ENCODE peak calls at places on chromosomes 6 and 20, in six cellular contexts. One of them, this sample, is unnamed.

GRCh38 chr6:31070711-31071197 is 41.6 kb downstream of the C6orf15 start:
- DNase-seq in effector memory CD4-positive, alpha-beta T cell: no peak
- DNase-seq in transverse colon: no peak
- DNase-seq in HL-60: no peak
- DNase-seq in lower lobe of right lung: no peak
- DNase-seq in right lobe of liver: no peak
- DNase-seq in this sample: no peak

GRCh38 chr6:83474309-83474708 is 38.0 kb upstream of the PRSS35 start:
- DNase-seq in effector memory CD4-positive, alpha-beta T cell: no peak
- DNase-seq in transverse colon: peak; percentile 11
- DNase-seq in HL-60: no peak
- DNase-seq in lower lobe of right lung: no peak
- DNase-seq in right lobe of liver: peak; percentile 38
- DNase-seq in this sample: no peak

GRCh38 chr6:22036267-22036666 is 260.6 kb downstream of the PRL start:
- DNase-seq in effector memory CD4-positive, alpha-beta T cell: no peak
- DNase-seq in transverse colon: no peak
- DNase-seq in HL-60: no peak
- DNase-seq in lower lobe of right lung: no peak
- DNase-seq in right lobe of liver: no peak
- DNase-seq in this sample: no peak

GRCh38 chr6:43297644-43298564 is at the start of gene SLC22A7:
- DNase-seq in effector memory CD4-positive, alpha-beta T cell: no peak
- DNase-seq in transverse colon: no peak
- DNase-seq in HL-60: no peak
- DNase-seq in lower lobe of right lung: no peak
- DNase-seq in right lobe of liver: peak; percentile 91
- DNase-seq in this sample: no peak

GRCh38 chr6:43924222-43924702 is 154.3 kb downstream of the VEGFA start:
- DNase-seq in effector memory CD4-positive, alpha-beta T cell: peak; percentile 3
- DNase-seq in transverse colon: no peak
- DNase-seq in HL-60: peak; percentile 64
- DNase-seq in lower lobe of right lung: peak; percentile 56
- DNase-seq in right lobe of liver: peak; percentile 65
- DNase-seq in this sample: peak; percentile 40

GRCh38 chr6:75794351-75794846 is 45.4 kb downstream of the MYO6 start:
- DNase-seq in effector memory CD4-positive, alpha-beta T cell: no peak
- DNase-seq in transverse colon: no peak
- DNase-seq in HL-60: no peak
- DNase-seq in lower lobe of right lung: no peak
- DNase-seq in right lobe of liver: no peak
- DNase-seq in this sample: no peak

GRCh38 chr6:15026832-15027231 is 219.0 kb upstream of the JARID2 start:
- DNase-seq in effector memory CD4-positive, alpha-beta T cell: no peak
- DNase-seq in transverse colon: no peak
- DNase-seq in HL-60: no peak
- DNase-seq in lower lobe of right lung: no peak
- DNase-seq in right lobe of liver: peak; percentile 34
- DNase-seq in this sample: no peak

GRCh38 chr20:53142651-53143177 is 170.6 kb downstream of the TSHZ2 start:
- DNase-seq in effector memory CD4-positive, alpha-beta T cell: no peak
- DNase-seq in transverse colon: no peak
- DNase-seq in HL-60: no peak
- DNase-seq in lower lobe of right lung: no peak
- DNase-seq in right lobe of liver: no peak
- DNase-seq in this sample: no peak

GRCh38 chr6:45959534-45960195 is 56.0 kb downstream of the CLIC5 start:
- DNase-seq in effector memory CD4-positive, alpha-beta T cell: no peak
- DNase-seq in transverse colon: no peak
- DNase-seq in HL-60: no peak
- DNase-seq in lower lobe of right lung: no peak
- DNase-seq in right lobe of liver: no peak
- DNase-seq in this sample: no peak

GRCh38 chr6:42970859-42971612 is 7.9 kb downstream of the PEX6 start:
- DNase-seq in effector memory CD4-positive, alpha-beta T cell: no peak
- DNase-seq in transverse colon: no peak
- DNase-seq in HL-60: no peak
- DNase-seq in lower lobe of right lung: no peak
- DNase-seq in right lobe of liver: no peak
- DNase-seq in this sample: no peak

GRCh38 chr20:10315138-10315537 is 96.5 kb downstream of the SNAP25 start:
- DNase-seq in effector memory CD4-positive, alpha-beta T cell: no peak
- DNase-seq in transverse colon: no peak
- DNase-seq in HL-60: no peak
- DNase-seq in lower lobe of right lung: no peak
- DNase-seq in right lobe of liver: no peak
- DNase-seq in this sample: no peak

GRCh38 chr6:38191418-38191817 is 371.9 kb downstream of the ZFAND3 start:
- DNase-seq in effector memory CD4-positive, alpha-beta T cell: no peak
- DNase-seq in transverse colon: no peak
- DNase-seq in HL-60: no peak
- DNase-seq in lower lobe of right lung: no peak
- DNase-seq in right lobe of liver: no peak
- DNase-seq in this sample: no peak

GRCh38 chr20:4666001-4666470 is 55.7 kb upstream of the PRND start:
- DNase-seq in effector memory CD4-positive, alpha-beta T cell: peak; percentile 49
- DNase-seq in transverse colon: peak; percentile 23
- DNase-seq in HL-60: peak; percentile 51
- DNase-seq in lower lobe of right lung: no peak
- DNase-seq in right lobe of liver: no peak
- DNase-seq in this sample: peak; percentile 55

GRCh38 chr6:136037885-136038460 is 186.5 kb downstream of the PDE7B start:
- DNase-seq in effector memory CD4-positive, alpha-beta T cell: no peak
- DNase-seq in transverse colon: no peak
- DNase-seq in HL-60: no peak
- DNase-seq in lower lobe of right lung: no peak
- DNase-seq in right lobe of liver: no peak
- DNase-seq in this sample: no peak

GRCh38 chr6:150004783-150005717 is 20.3 kb downstream of the RAET1L start:
- DNase-seq in effector memory CD4-positive, alpha-beta T cell: peak; percentile 90
- DNase-seq in transverse colon: peak; percentile 95
- DNase-seq in HL-60: peak; percentile 36
- DNase-seq in lower lobe of right lung: peak; percentile 94
- DNase-seq in right lobe of liver: peak; percentile 96
- DNase-seq in this sample: peak; percentile 85

GRCh38 chr20:50101281-50101680 is 11.7 kb downstream of the UBE2V1 start:
- DNase-seq in effector memory CD4-positive, alpha-beta T cell: no peak
- DNase-seq in transverse colon: no peak
- DNase-seq in HL-60: no peak
- DNase-seq in lower lobe of right lung: no peak
- DNase-seq in right lobe of liver: no peak
- DNase-seq in this sample: no peak

GRCh38 chr20:10376271-10377075 is 57.5 kb downstream of the MKKS start:
- DNase-seq in effector memory CD4-positive, alpha-beta T cell: no peak
- DNase-seq in transverse colon: no peak
- DNase-seq in HL-60: no peak
- DNase-seq in lower lobe of right lung: no peak
- DNase-seq in right lobe of liver: no peak
- DNase-seq in this sample: no peak

GRCh38 chr6:157514659-157515496 is 133.9 kb downstream of the ZDHHC14 start:
- DNase-seq in effector memory CD4-positive, alpha-beta T cell: no peak
- DNase-seq in transverse colon: no peak
- DNase-seq in HL-60: peak; percentile 60
- DNase-seq in lower lobe of right lung: no peak
- DNase-seq in right lobe of liver: peak; percentile 48
- DNase-seq in this sample: no peak

GRCh38 chr6:108690326-108691000 is 129.7 kb downstream of the FOXO3 start:
- DNase-seq in effector memory CD4-positive, alpha-beta T cell: no peak
- DNase-seq in transverse colon: no peak
- DNase-seq in HL-60: no peak
- DNase-seq in lower lobe of right lung: no peak
- DNase-seq in right lobe of liver: no peak
- DNase-seq in this sample: no peak

GRCh38 chr6:43265564-43265963 is 22.3 kb downstream of the TTBK1 start:
- DNase-seq in effector memory CD4-positive, alpha-beta T cell: no peak
- DNase-seq in transverse colon: no peak
- DNase-seq in HL-60: no peak
- DNase-seq in lower lobe of right lung: no peak
- DNase-seq in right lobe of liver: no peak
- DNase-seq in this sample: no peak

GRCh38 chr6:133166706-133167105 is 74.5 kb upstream of the EYA4 start:
- DNase-seq in effector memory CD4-positive, alpha-beta T cell: no peak
- DNase-seq in transverse colon: no peak
- DNase-seq in HL-60: no peak
- DNase-seq in lower lobe of right lung: no peak
- DNase-seq in right lobe of liver: no peak
- DNase-seq in this sample: no peak

GRCh38 chr6:38322123-38322522 is 317.6 kb downstream of the BTBD9 start:
- DNase-seq in effector memory CD4-positive, alpha-beta T cell: no peak
- DNase-seq in transverse colon: no peak
- DNase-seq in HL-60: no peak
- DNase-seq in lower lobe of right lung: no peak
- DNase-seq in right lobe of liver: no peak
- DNase-seq in this sample: no peak

GRCh38 chr20:48597521-48598302 is 230.1 kb downstream of the PREX1 start:
- DNase-seq in effector memory CD4-positive, alpha-beta T cell: no peak
- DNase-seq in transverse colon: peak; percentile 12
- DNase-seq in HL-60: no peak
- DNase-seq in lower lobe of right lung: peak; percentile 27
- DNase-seq in right lobe of liver: no peak
- DNase-seq in this sample: no peak

GRCh38 chr6:168163096-168163731 is 84.2 kb upstream of the FRMD1 start:
- DNase-seq in effector memory CD4-positive, alpha-beta T cell: no peak
- DNase-seq in transverse colon: peak; percentile 48
- DNase-seq in HL-60: no peak
- DNase-seq in lower lobe of right lung: no peak
- DNase-seq in right lobe of liver: peak; percentile 64
- DNase-seq in this sample: no peak

GRCh38 chr6:32483968-32484613 is 44.4 kb downstream of the HLA-DRA start:
- DNase-seq in effector memory CD4-positive, alpha-beta T cell: no peak
- DNase-seq in transverse colon: no peak
- DNase-seq in HL-60: no peak
- DNase-seq in lower lobe of right lung: peak; percentile 34
- DNase-seq in right lobe of liver: no peak
- DNase-seq in this sample: no peak

GRCh38 chr20:41592516-41593192 is 25.5 kb downstream of the CHD6 start:
- DNase-seq in effector memory CD4-positive, alpha-beta T cell: no peak
- DNase-seq in transverse colon: no peak
- DNase-seq in HL-60: no peak
- DNase-seq in lower lobe of right lung: no peak
- DNase-seq in right lobe of liver: no peak
- DNase-seq in this sample: no peak

GRCh38 chr6:43608310-43608763 is 20.7 kb downstream of the GTPBP2 start:
- DNase-seq in effector memory CD4-positive, alpha-beta T cell: peak; percentile 36
- DNase-seq in transverse colon: peak; percentile 75
- DNase-seq in HL-60: peak; percentile 37
- DNase-seq in lower lobe of right lung: no peak
- DNase-seq in right lobe of liver: peak; percentile 47
- DNase-seq in this sample: peak; percentile 49

GRCh38 chr6:157428418-157429202 is 47.6 kb downstream of the ZDHHC14 start:
- DNase-seq in effector memory CD4-positive, alpha-beta T cell: no peak
- DNase-seq in transverse colon: no peak
- DNase-seq in HL-60: no peak
- DNase-seq in lower lobe of right lung: no peak
- DNase-seq in right lobe of liver: no peak
- DNase-seq in this sample: no peak

GRCh38 chr6:31497595-31498476 is at the start of gene MICB:
- DNase-seq in effector memory CD4-positive, alpha-beta T cell: peak; percentile 87
- DNase-seq in transverse colon: peak; percentile 85
- DNase-seq in HL-60: peak; percentile 78
- DNase-seq in lower lobe of right lung: peak; percentile 90
- DNase-seq in right lobe of liver: peak; percentile 82
- DNase-seq in this sample: peak; percentile 80

GRCh38 chr20:37473249-37474000 is 47.6 kb upstream of the NNAT start:
- DNase-seq in effector memory CD4-positive, alpha-beta T cell: no peak
- DNase-seq in transverse colon: no peak
- DNase-seq in HL-60: no peak
- DNase-seq in lower lobe of right lung: no peak
- DNase-seq in right lobe of liver: no peak
- DNase-seq in this sample: no peak
- H3K27me3 ChIP-seq in effector memory CD4-positive, alpha-beta T cell: no peaks in the 10 kb centered on the region
- H3K27me3 ChIP-seq in transverse colon: no peaks in the 10 kb centered on the region
- H3K27me3 ChIP-seq in HL-60: peaks cover 4% of the 10 kb centered on the region
- H3K27me3 ChIP-seq in lower lobe of right lung: no peaks in the 10 kb centered on the region
- H3K27me3 ChIP-seq in right lobe of liver: no peaks in the 10 kb centered on the region
- H3K27me3 ChIP-seq in this sample: no peaks in the 10 kb centered on the region

GRCh38 chr6:107488174-107488874 is 1.6 kb upstream of the SOBP start:
- DNase-seq in effector memory CD4-positive, alpha-beta T cell: no peak
- DNase-seq in transverse colon: no peak
- DNase-seq in HL-60: no peak
- DNase-seq in lower lobe of right lung: no peak
- DNase-seq in right lobe of liver: no peak
- DNase-seq in this sample: no peak
- H3K4me3 ChIP-seq in effector memory CD4-positive, alpha-beta T cell: peak overlapping the region; percentile 63
- H3K4me3 ChIP-seq in transverse colon: peak overlapping the region; percentile 63
- H3K4me3 ChIP-seq in HL-60: peak overlapping the region; percentile 90
- H3K4me3 ChIP-seq in lower lobe of right lung: peak overlapping the region; percentile 74
- H3K4me3 ChIP-seq in right lobe of liver: peak overlapping the region; percentile 60
- H3K4me3 ChIP-seq in this sample: peak overlapping the region; percentile 13

GRCh38 chr6:89411019-89411268 is 1.1 kb downstream of the RRAGD start:
- DNase-seq in effector memory CD4-positive, alpha-beta T cell: no peak
- DNase-seq in transverse colon: no peak
- DNase-seq in HL-60: no peak
- DNase-seq in lower lobe of right lung: peak; percentile 57
- DNase-seq in right lobe of liver: peak; percentile 57
- DNase-seq in this sample: no peak
- H3K27me3 ChIP-seq in effector memory CD4-positive, alpha-beta T cell: no peaks in the 10 kb centered on the region
- H3K27me3 ChIP-seq in transverse colon: peaks cover 52% of the 10 kb centered on the region
- H3K27me3 ChIP-seq in HL-60: no peaks in the 10 kb centered on the region
- H3K27me3 ChIP-seq in lower lobe of right lung: no peaks in the 10 kb centered on the region
- H3K27me3 ChIP-seq in right lobe of liver: no peaks in the 10 kb centered on the region
- H3K27me3 ChIP-seq in this sample: peaks cover 4% of the 10 kb centered on the region

GRCh38 chr20:63387393-63387792 is 26.2 kb upstream of the CHRNA4 start:
- DNase-seq in effector memory CD4-positive, alpha-beta T cell: no peak
- DNase-seq in transverse colon: no peak
- DNase-seq in HL-60: no peak
- DNase-seq in lower lobe of right lung: no peak
- DNase-seq in right lobe of liver: no peak
- DNase-seq in this sample: no peak

GRCh38 chr20:63384336-63384735 is 23.2 kb upstream of the CHRNA4 start:
- DNase-seq in effector memory CD4-positive, alpha-beta T cell: no peak
- DNase-seq in transverse colon: no peak
- DNase-seq in HL-60: no peak
- DNase-seq in lower lobe of right lung: no peak
- DNase-seq in right lobe of liver: no peak
- DNase-seq in this sample: no peak

GRCh38 chr20:63386491-63386890 is 25.3 kb upstream of the CHRNA4 start:
- DNase-seq in effector memory CD4-positive, alpha-beta T cell: no peak
- DNase-seq in transverse colon: no peak
- DNase-seq in HL-60: no peak
- DNase-seq in lower lobe of right lung: no peak
- DNase-seq in right lobe of liver: no peak
- DNase-seq in this sample: no peak

GRCh38 chr20:63387917-63388316 is 26.8 kb upstream of the CHRNA4 start:
- DNase-seq in effector memory CD4-positive, alpha-beta T cell: no peak
- DNase-seq in transverse colon: no peak
- DNase-seq in HL-60: no peak
- DNase-seq in lower lobe of right lung: no peak
- DNase-seq in right lobe of liver: no peak
- DNase-seq in this sample: no peak

DNA sequence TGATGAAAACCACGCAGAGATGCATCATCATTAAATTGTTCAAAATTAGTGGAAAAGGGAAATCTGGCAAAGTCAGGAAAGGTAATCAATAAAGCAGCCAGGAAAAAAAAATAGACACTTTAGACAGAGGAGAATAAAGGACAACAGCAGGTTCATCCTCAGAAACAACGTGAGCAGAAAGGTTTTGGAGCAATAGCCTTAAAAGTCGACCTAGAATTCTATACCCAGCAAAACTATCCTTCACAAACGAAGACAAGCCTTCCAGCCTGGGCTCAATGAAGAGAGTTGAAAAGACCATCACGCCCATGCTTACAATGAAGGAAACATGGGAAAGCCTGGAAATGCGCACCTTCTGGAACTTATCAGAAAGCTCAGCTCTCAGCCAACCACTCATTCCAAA is 24.7 kb upstream of the CHRNA4 start:
- DNase-seq in effector memory CD4-positive, alpha-beta T cell: no peak
- DNase-seq in transverse colon: no peak
- DNase-seq in HL-60: no peak
- DNase-seq in lower lobe of right lung: no peak
- DNase-seq in right lobe of liver: no peak
- DNase-seq in this sample: no peak
- H3K4me3 ChIP-seq in effector memory CD4-positive, alpha-beta T cell: no peak overlapping the region
- H3K4me3 ChIP-seq in transverse colon: no peak overlapping the region
- H3K4me3 ChIP-seq in HL-60: no peak overlapping the region
- H3K4me3 ChIP-seq in lower lobe of right lung: no peak overlapping the region
- H3K4me3 ChIP-seq in right lobe of liver: no peak overlapping the region
- H3K4me3 ChIP-seq in this sample: no peak overlapping the region